ENCODE peak calls at places on chromosomes 16 and 17, in six cellular contexts. One of them, this sample, is unnamed.
A peak's percentile ranks its signal among the peaks of the same experiment; 100 is the strongest.

GRCh38 chr17:65668211-65668610 is 106.8 kb upstream of the AXIN2 start:
- DNase-seq in astrocyte of the spinal cord: no peak
- DNase-seq in glutamatergic neuron: no peak
- DNase-seq in cardiac muscle cell: no peak
- DNase-seq in CD4-positive, alpha-beta T cell: no peak
- DNase-seq in H9: no peak
- DNase-seq in this sample: no peak

GRCh38 chr17:47203984-47204721 is 5.0 kb upstream of the MYL4 start:
- DNase-seq in H9: no peak
- DNase-seq in astrocyte of the spinal cord: no peak
- DNase-seq in CD4-positive, alpha-beta T cell: no peak
- DNase-seq in glutamatergic neuron: no peak
- DNase-seq in cardiac muscle cell: no peak
- DNase-seq in this sample: no peak

GRCh38 chr17:72972263-72972951 is 120.1 kb downstream of the SLC39A11 start:
- DNase-seq in cardiac muscle cell: no peak
- DNase-seq in CD4-positive, alpha-beta T cell: no peak
- DNase-seq in glutamatergic neuron: no peak
- DNase-seq in astrocyte of the spinal cord: no peak
- DNase-seq in H9: no peak
- DNase-seq in this sample: no peak

GRCh38 chr17:12859520-12859919 is 70.2 kb downstream of the ARHGAP44 start:
- DNase-seq in H9: no peak
- DNase-seq in cardiac muscle cell: no peak
- DNase-seq in astrocyte of the spinal cord: peak; percentile 33
- DNase-seq in CD4-positive, alpha-beta T cell: no peak
- DNase-seq in glutamatergic neuron: no peak
- DNase-seq in this sample: peak; percentile 27

GRCh38 chr16:25035494-25036405 is 20.6 kb upstream of the ARHGAP17 start:
- DNase-seq in glutamatergic neuron: no peak
- DNase-seq in cardiac muscle cell: no peak
- DNase-seq in CD4-positive, alpha-beta T cell: no peak
- DNase-seq in astrocyte of the spinal cord: no peak
- DNase-seq in H9: no peak
- DNase-seq in this sample: no peak

GRCh38 chr17:28938552-28938951 is 12.8 kb downstream of the PHF12 start:
- DNase-seq in CD4-positive, alpha-beta T cell: no peak
- DNase-seq in glutamatergic neuron: no peak
- DNase-seq in cardiac muscle cell: no peak
- DNase-seq in astrocyte of the spinal cord: no peak
- DNase-seq in H9: no peak
- DNase-seq in this sample: no peak

GRCh38 chr16:30923554-30924085 is at the start of gene FBXL19:
- DNase-seq in astrocyte of the spinal cord: no peak
- DNase-seq in cardiac muscle cell: peak; percentile 78
- DNase-seq in CD4-positive, alpha-beta T cell: no peak
- DNase-seq in H9: no peak
- DNase-seq in glutamatergic neuron: peak; percentile 80
- DNase-seq in this sample: no peak

GRCh38 chr16:31819948-31820347 is 53.7 kb upstream of the ZNF267 start:
- DNase-seq in astrocyte of the spinal cord: no peak
- DNase-seq in H9: no peak
- DNase-seq in CD4-positive, alpha-beta T cell: no peak
- DNase-seq in cardiac muscle cell: no peak
- DNase-seq in glutamatergic neuron: no peak
- DNase-seq in this sample: no peak

GRCh38 chr17:8869416-8869815 is 1.9 kb upstream of the PIK3R6 start:
- DNase-seq in H9: peak; percentile 15
- DNase-seq in glutamatergic neuron: no peak
- DNase-seq in cardiac muscle cell: no peak
- DNase-seq in CD4-positive, alpha-beta T cell: no peak
- DNase-seq in astrocyte of the spinal cord: no peak
- DNase-seq in this sample: no peak

GRCh38 chr16:56994311-56994710 is 5.0 kb downstream of the NLRC5 start:
- DNase-seq in glutamatergic neuron: no peak
- DNase-seq in cardiac muscle cell: no peak
- DNase-seq in H9: no peak
- DNase-seq in CD4-positive, alpha-beta T cell: no peak
- DNase-seq in astrocyte of the spinal cord: no peak
- DNase-seq in this sample: no peak

GRCh38 chr17:75159196-75160031 is 5.1 kb upstream of the JPT1 start:
- DNase-seq in astrocyte of the spinal cord: peak; percentile 64
- DNase-seq in glutamatergic neuron: no peak
- DNase-seq in cardiac muscle cell: no peak
- DNase-seq in H9: no peak
- DNase-seq in CD4-positive, alpha-beta T cell: no peak
- DNase-seq in this sample: no peak

GRCh38 chr16:30104492-30104891 is 8.5 kb upstream of the YPEL3 start:
- DNase-seq in glutamatergic neuron: no peak
- DNase-seq in astrocyte of the spinal cord: no peak
- DNase-seq in CD4-positive, alpha-beta T cell: no peak
- DNase-seq in H9: peak; percentile 26
- DNase-seq in cardiac muscle cell: no peak
- DNase-seq in this sample: no peak

GRCh38 chr16:11135167-11135973 is 120.6 kb downstream of the SOCS1 start:
- DNase-seq in CD4-positive, alpha-beta T cell: no peak
- DNase-seq in glutamatergic neuron: no peak
- DNase-seq in H9: no peak
- DNase-seq in astrocyte of the spinal cord: no peak
- DNase-seq in cardiac muscle cell: no peak
- DNase-seq in this sample: no peak

GRCh38 chr16:11232852-11233726 is 22.9 kb downstream of the SOCS1 start:
- DNase-seq in H9: peak; percentile 72
- DNase-seq in glutamatergic neuron: no peak
- DNase-seq in CD4-positive, alpha-beta T cell: peak; percentile 72
- DNase-seq in cardiac muscle cell: no peak
- DNase-seq in astrocyte of the spinal cord: no peak
- DNase-seq in this sample: peak; percentile 73

GRCh38 chr17:42387663-42388380 is 420 bp downstream of the STAT3 start:
- DNase-seq in CD4-positive, alpha-beta T cell: peak; percentile 2
- DNase-seq in astrocyte of the spinal cord: no peak
- DNase-seq in cardiac muscle cell: peak; percentile 61
- DNase-seq in H9: peak; percentile 87
- DNase-seq in glutamatergic neuron: peak; percentile 57
- DNase-seq in this sample: no peak

GRCh38 chr16:19776147-19776546 is 58.1 kb downstream of the IQCK start:
- DNase-seq in H9: no peak
- DNase-seq in astrocyte of the spinal cord: no peak
- DNase-seq in cardiac muscle cell: no peak
- DNase-seq in CD4-positive, alpha-beta T cell: no peak
- DNase-seq in glutamatergic neuron: no peak
- DNase-seq in this sample: peak; percentile 17

GRCh38 chr17:72516772-72517399 is 396.1 kb downstream of the SOX9 start:
- DNase-seq in CD4-positive, alpha-beta T cell: no peak
- DNase-seq in cardiac muscle cell: no peak
- DNase-seq in astrocyte of the spinal cord: peak; percentile 28
- DNase-seq in H9: no peak
- DNase-seq in glutamatergic neuron: no peak
- DNase-seq in this sample: no peak

GRCh38 chr16:84324439-84325262 is 30.0 kb downstream of the WFDC1 start:
- DNase-seq in CD4-positive, alpha-beta T cell: no peak
- DNase-seq in astrocyte of the spinal cord: no peak
- DNase-seq in cardiac muscle cell: no peak
- DNase-seq in glutamatergic neuron: no peak
- DNase-seq in H9: no peak
- DNase-seq in this sample: no peak

GRCh38 chr17:63911657-63912100 is 621 bp upstream of the CSHL1 start:
- DNase-seq in cardiac muscle cell: peak; percentile 48
- DNase-seq in CD4-positive, alpha-beta T cell: peak; percentile 57
- DNase-seq in astrocyte of the spinal cord: no peak
- DNase-seq in glutamatergic neuron: peak; percentile 66
- DNase-seq in H9: peak; percentile 82
- DNase-seq in this sample: peak; percentile 76

GRCh38 chr17:48542956-48543853 is 1.7 kb downstream of the HOXB2 start:
- DNase-seq in CD4-positive, alpha-beta T cell: peak; percentile 34
- DNase-seq in astrocyte of the spinal cord: peak; percentile 75
- DNase-seq in cardiac muscle cell: peak; percentile 67
- DNase-seq in H9: peak; percentile 79
- DNase-seq in glutamatergic neuron: peak; percentile 75
- DNase-seq in this sample: peak; percentile 72

GRCh38 chr16:27270389-27270788 is 1.8 kb upstream of the NSMCE1 start:
- DNase-seq in H9: no peak
- DNase-seq in CD4-positive, alpha-beta T cell: no peak
- DNase-seq in glutamatergic neuron: no peak
- DNase-seq in astrocyte of the spinal cord: no peak
- DNase-seq in cardiac muscle cell: no peak
- DNase-seq in this sample: no peak

GRCh38 chr17:74419862-74420492 is 11.9 kb upstream of the GPRC5C start:
- DNase-seq in cardiac muscle cell: no peak
- DNase-seq in H9: no peak
- DNase-seq in CD4-positive, alpha-beta T cell: no peak
- DNase-seq in astrocyte of the spinal cord: no peak
- DNase-seq in glutamatergic neuron: no peak
- DNase-seq in this sample: no peak

GRCh38 chr16:19005561-19006445 is 22.1 kb downstream of the TMC7 start:
- DNase-seq in astrocyte of the spinal cord: peak; percentile 44
- DNase-seq in glutamatergic neuron: no peak
- DNase-seq in CD4-positive, alpha-beta T cell: no peak
- DNase-seq in H9: peak; percentile 46
- DNase-seq in cardiac muscle cell: no peak
- DNase-seq in this sample: no peak

GRCh38 chr17:78838574-78839005 is 2.0 kb downstream of the USP36 start:
- DNase-seq in glutamatergic neuron: no peak
- DNase-seq in CD4-positive, alpha-beta T cell: no peak
- DNase-seq in astrocyte of the spinal cord: no peak
- DNase-seq in cardiac muscle cell: no peak
- DNase-seq in H9: no peak
- DNase-seq in this sample: no peak

GRCh38 chr17:300881-301280 is 51.7 kb downstream of the RPH3AL start:
- DNase-seq in H9: no peak
- DNase-seq in cardiac muscle cell: no peak
- DNase-seq in CD4-positive, alpha-beta T cell: no peak
- DNase-seq in astrocyte of the spinal cord: no peak
- DNase-seq in glutamatergic neuron: no peak
- DNase-seq in this sample: no peak

GRCh38 chr17:280901-281300 is 71.7 kb downstream of the RPH3AL start:
- DNase-seq in astrocyte of the spinal cord: no peak
- DNase-seq in glutamatergic neuron: no peak
- DNase-seq in CD4-positive, alpha-beta T cell: no peak
- DNase-seq in cardiac muscle cell: no peak
- DNase-seq in H9: no peak
- DNase-seq in this sample: no peak

GRCh38 chr17:40097931-40098845 is 2.2 kb downstream of the NR1D1 start:
- DNase-seq in astrocyte of the spinal cord: no peak
- DNase-seq in cardiac muscle cell: no peak
- DNase-seq in glutamatergic neuron: no peak
- DNase-seq in H9: no peak
- DNase-seq in CD4-positive, alpha-beta T cell: no peak
- DNase-seq in this sample: no peak

GRCh38 chr17:30244853-30245385 is 9.4 kb upstream of the SLC6A4 start:
- DNase-seq in CD4-positive, alpha-beta T cell: no peak
- DNase-seq in H9: no peak
- DNase-seq in cardiac muscle cell: no peak
- DNase-seq in astrocyte of the spinal cord: peak; percentile 42
- DNase-seq in glutamatergic neuron: no peak
- DNase-seq in this sample: no peak

GRCh38 chr17:5254414-5254813 is 19.8 kb upstream of the SCIMP start:
- DNase-seq in cardiac muscle cell: no peak
- DNase-seq in glutamatergic neuron: no peak
- DNase-seq in CD4-positive, alpha-beta T cell: no peak
- DNase-seq in H9: no peak
- DNase-seq in astrocyte of the spinal cord: no peak
- DNase-seq in this sample: no peak

GRCh38 chr17:5248821-5249479 is 14.3 kb upstream of the SCIMP start:
- DNase-seq in H9: peak; percentile 70
- DNase-seq in CD4-positive, alpha-beta T cell: no peak
- DNase-seq in glutamatergic neuron: no peak
- DNase-seq in cardiac muscle cell: peak; percentile 22
- DNase-seq in astrocyte of the spinal cord: peak; percentile 3
- DNase-seq in this sample: no peak

GRCh38 chr17:5254903-5255521 is 20.4 kb upstream of the SCIMP start:
- DNase-seq in glutamatergic neuron: no peak
- DNase-seq in H9: no peak
- DNase-seq in cardiac muscle cell: no peak
- DNase-seq in astrocyte of the spinal cord: no peak
- DNase-seq in CD4-positive, alpha-beta T cell: no peak
- DNase-seq in this sample: peak; percentile 38

DNA sequence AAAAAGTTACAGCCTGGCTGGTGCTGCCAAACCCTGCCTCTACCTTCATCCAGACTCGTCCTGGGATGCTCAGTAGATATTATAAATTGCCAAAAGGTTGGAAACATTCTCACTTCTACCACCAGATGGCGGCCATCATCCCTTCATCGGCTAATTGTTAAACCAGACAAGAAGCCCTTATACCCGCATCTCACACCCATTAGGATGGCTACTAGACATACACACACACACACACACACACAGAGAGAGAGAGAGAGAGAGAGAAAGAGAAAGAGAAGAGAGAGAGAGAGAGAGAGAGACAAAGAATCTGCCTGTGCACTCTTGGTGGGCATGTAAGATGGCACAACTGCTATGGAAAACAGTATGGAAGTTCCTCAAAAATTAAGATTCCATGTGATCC is 15.0 kb upstream of the SCIMP start:
- DNase-seq in glutamatergic neuron: peak; percentile 50
- DNase-seq in H9: peak; percentile 77
- DNase-seq in CD4-positive, alpha-beta T cell: peak; percentile 48
- DNase-seq in cardiac muscle cell: peak; percentile 74
- DNase-seq in astrocyte of the spinal cord: peak; percentile 83
- DNase-seq in this sample: peak; percentile 77
- TF ChIP-seq CTCF in glutamatergic neuron: peak; percentile 74
- TF ChIP-seq CTCF in H9: peak; percentile 70
- TF ChIP-seq CTCF in CD4-positive, alpha-beta T cell: peak; percentile 66
- TF ChIP-seq CTCF in cardiac muscle cell: peak; percentile 62
- TF ChIP-seq CTCF in astrocyte of the spinal cord: peak; percentile 58
- TF ChIP-seq CTCF in this sample: peak; percentile 66

DNA sequence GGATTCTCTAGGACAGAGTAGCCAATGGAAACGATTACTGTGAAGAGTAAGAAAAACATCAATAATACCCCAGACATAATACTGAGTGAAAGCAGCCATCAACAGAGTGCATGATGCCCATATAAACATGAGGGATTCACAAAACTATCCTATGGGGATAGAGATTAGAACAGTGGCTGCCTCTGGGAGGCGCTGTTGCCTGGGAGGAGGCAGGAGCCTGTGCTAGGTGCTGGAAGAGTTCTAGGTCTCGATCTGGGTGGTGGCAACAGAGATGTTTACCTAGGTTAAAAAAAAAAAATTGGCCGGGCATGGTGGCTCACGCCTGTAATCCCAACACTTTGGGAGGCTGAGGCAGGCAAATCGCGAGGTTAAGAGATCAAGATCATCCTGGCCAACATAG is 7.9 kb downstream of the FA2H start:
- DNase-seq in astrocyte of the spinal cord: no peak
- DNase-seq in H9: peak; percentile 58
- DNase-seq in cardiac muscle cell: no peak
- DNase-seq in CD4-positive, alpha-beta T cell: no peak
- DNase-seq in glutamatergic neuron: no peak
- DNase-seq in this sample: no peak
- TF ChIP-seq CTCF in astrocyte of the spinal cord: no peak
- TF ChIP-seq CTCF in H9: peak; percentile 70
- TF ChIP-seq CTCF in cardiac muscle cell: no peak
- TF ChIP-seq CTCF in CD4-positive, alpha-beta T cell: no peak
- TF ChIP-seq CTCF in glutamatergic neuron: no peak
- TF ChIP-seq CTCF in this sample: no peak

GRCh38 chr16:69563605-69564580 is 1.9 kb upstream of the NFAT5 start:
- DNase-seq in astrocyte of the spinal cord: peak; percentile 7
- DNase-seq in CD4-positive, alpha-beta T cell: no peak
- DNase-seq in H9: no peak
- DNase-seq in cardiac muscle cell: no peak
- DNase-seq in glutamatergic neuron: no peak
- DNase-seq in this sample: peak; percentile 63
- TF ChIP-seq CTCF in astrocyte of the spinal cord: no peak
- TF ChIP-seq CTCF in CD4-positive, alpha-beta T cell: no peak
- TF ChIP-seq CTCF in H9: no peak
- TF ChIP-seq CTCF in cardiac muscle cell: no peak
- TF ChIP-seq CTCF in glutamatergic neuron: no peak
- TF ChIP-seq CTCF in this sample: no peak

GRCh38 chr17:22512997-22513538 is 820.7 kb downstream of the KCNJ18 start:
- DNase-seq in cardiac muscle cell: no peak
- DNase-seq in H9: no peak
- DNase-seq in astrocyte of the spinal cord: no peak
- DNase-seq in glutamatergic neuron: no peak
- DNase-seq in CD4-positive, alpha-beta T cell: no peak
- DNase-seq in this sample: no peak
- TF ChIP-seq CTCF in cardiac muscle cell: no peak
- TF ChIP-seq CTCF in H9: no peak
- TF ChIP-seq CTCF in astrocyte of the spinal cord: no peak
- TF ChIP-seq CTCF in glutamatergic neuron: no peak
- TF ChIP-seq CTCF in CD4-positive, alpha-beta T cell: no peak
- TF ChIP-seq CTCF in this sample: peak; percentile 4

This sample was measured in GM10248.